ENCODE peak calls at places on chromosome 19, in six cellular contexts. V is ovary, G is testis, C is Peyer's patch, S is K562, L is IMR-90. Y is an unnamed sample.

GRCh38 chr19:33438987-33439781 is 65.7 kb downstream of the CEBPG start:
- DNase-seq in G (no peak), C (no peak), S (peak), V (no peak), L (no peak), Y (no peak)

GRCh38 chr19:8206147-8207087 is 2.8 kb upstream of the CERS4 start:
- DNase-seq in V (no peak), G (no peak), L (no peak), S (no peak), C (no peak), Y (no peak)

GRCh38 chr19:49213791-49214190 is 56.2 kb downstream of the TRPM4 start:
- DNase-seq in G (peak), L (no peak), V (no peak), C (no peak), S (peak), Y (no peak)

GRCh38 chr19:3466630-3467029 is 13.7 kb downstream of the SMIM24 start:
- DNase-seq in S (peak), C (no peak), G (no peak), L (no peak), V (no peak), Y (no peak)

GRCh38 chr19:35742121-35742724 is at the start of gene IGFLR1:
- DNase-seq in S (no peak), L (no peak), V (no peak), G (no peak), C (peak), Y (no peak)

GRCh38 chr19:16342002-16342715 is 17.5 kb downstream of the KLF2 start:
- DNase-seq in L (no peak), G (peak), C (peak), V (no peak), S (no peak), Y (peak)

GRCh38 chr19:34500656-34501120 is 19.1 kb downstream of the WTIP start:
- DNase-seq in V (no peak), L (no peak), G (peak), S (peak), C (peak), Y (peak)

GRCh38 chr19:29029271-29029670 is 183.7 kb downstream of the UQCRFS1 start:
- DNase-seq in L (peak), G (no peak), V (no peak), C (no peak), S (no peak), Y (no peak)

GRCh38 chr19:10112895-10113591 is 1.6 kb downstream of the P2RY11 start:
- DNase-seq in L (no peak), G (peak), C (peak), V (no peak), S (peak), Y (no peak)

GRCh38 chr19:35365303-35365702 is 5.6 kb upstream of the GPR42 start:
- DNase-seq in G (no peak), C (no peak), V (no peak), S (no peak), L (no peak), Y (peak)

GRCh38 chr19:44576843-44577565 is 36.4 kb upstream of the IGSF23 start:
- DNase-seq in V (no peak), G (peak), L (peak), S (peak), C (peak), Y (peak)

GRCh38 chr19:38544569-38545315 is 73.0 kb downstream of the MAP4K1 start:
- DNase-seq in V (no peak), L (peak), G (no peak), S (peak), C (no peak), Y (no peak)

GRCh38 chr19:39671739-39672363 is 16.1 kb downstream of the LGALS16 start:
- DNase-seq in V (no peak), G (peak), S (no peak), L (peak), C (no peak), Y (no peak)

DNA sequence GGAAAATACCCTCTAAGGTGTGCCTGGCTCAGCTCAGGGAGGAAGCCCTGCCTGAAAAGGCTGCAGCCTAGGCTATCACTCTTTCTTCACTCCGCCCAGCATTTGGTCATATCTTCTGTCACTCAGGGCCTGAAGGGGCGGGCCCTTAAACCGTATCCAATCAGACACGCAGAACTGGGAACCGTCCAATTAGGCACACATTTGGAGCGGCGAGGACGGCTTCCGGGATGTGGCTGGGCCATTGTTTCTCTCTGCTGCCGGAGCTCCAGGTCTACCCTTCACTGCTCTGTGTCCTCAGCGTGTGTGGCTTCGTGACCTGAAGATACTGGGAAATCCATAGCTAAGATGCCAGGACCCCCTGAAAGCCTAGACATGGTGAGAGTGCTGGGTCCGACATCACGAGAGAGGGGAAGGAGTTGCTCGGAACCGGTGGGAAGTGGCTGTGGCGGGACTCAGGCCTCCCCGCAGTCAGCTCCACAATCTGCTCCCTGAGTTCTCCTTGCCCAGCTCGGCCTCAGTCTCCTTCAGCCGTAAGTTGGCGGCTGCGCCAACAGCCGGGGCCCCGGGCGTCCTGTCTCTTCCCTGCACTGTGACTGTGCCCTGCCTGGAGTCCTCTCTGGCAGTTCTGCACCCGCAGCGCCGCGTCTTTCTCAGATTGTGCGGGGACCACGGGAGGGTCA is at the start of gene ZNF493:
- DNase-seq in S (peak), C (peak), G (peak), V (peak), L (peak), Y (peak)
- TF ChIP-seq POLR2A in S (peak), C (peak), G (no peak), V (peak), L (peak), Y (no peak)

DNA sequence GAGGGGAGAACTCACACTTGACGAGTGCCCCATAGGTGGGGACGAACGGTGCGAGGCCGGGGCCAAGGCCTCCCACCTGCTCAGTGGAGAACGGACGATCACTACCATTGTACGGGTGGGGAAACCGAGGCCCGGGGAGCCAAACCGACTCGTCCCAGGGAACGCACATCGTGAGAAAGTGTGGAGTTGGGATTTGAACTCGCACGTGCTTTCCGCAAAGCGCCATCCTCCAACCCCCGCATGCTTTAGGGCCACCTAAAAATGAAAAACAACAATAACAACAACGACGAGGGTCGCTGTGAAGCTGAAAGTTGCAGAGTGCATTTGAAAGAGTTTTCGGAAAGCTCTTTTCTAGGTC is 458 bp downstream of the ARHGEF1 start:
- DNase-seq in G (no peak), L (no peak), S (no peak), V (no peak), C (no peak), Y (no peak)
- H3K4me3 ChIP-seq in G (peak), L (peak), S (peak), V (peak), C (peak), Y (peak)

GRCh38 chr19:17830567-17831418 is 9.5 kb upstream of the INSL3 start:
- DNase-seq in S (peak), C (peak), L (peak), V (peak), G (peak), Y (peak)

GRCh38 chr19:17826508-17827056 is 5.3 kb upstream of the INSL3 start:
- DNase-seq in C (no peak), V (no peak), G (no peak), L (no peak), S (no peak), Y (no peak)

GRCh38 chr19:17831419-17831888 is 10.1 kb upstream of the INSL3 start:
- DNase-seq in C (no peak), L (no peak), V (peak), G (no peak), S (no peak), Y (no peak)

GRCh38 chr19:17832443-17833208 is 11.3 kb upstream of the INSL3 start:
- DNase-seq in C (no peak), S (no peak), V (no peak), L (no peak), G (no peak), Y (no peak)

DNA sequence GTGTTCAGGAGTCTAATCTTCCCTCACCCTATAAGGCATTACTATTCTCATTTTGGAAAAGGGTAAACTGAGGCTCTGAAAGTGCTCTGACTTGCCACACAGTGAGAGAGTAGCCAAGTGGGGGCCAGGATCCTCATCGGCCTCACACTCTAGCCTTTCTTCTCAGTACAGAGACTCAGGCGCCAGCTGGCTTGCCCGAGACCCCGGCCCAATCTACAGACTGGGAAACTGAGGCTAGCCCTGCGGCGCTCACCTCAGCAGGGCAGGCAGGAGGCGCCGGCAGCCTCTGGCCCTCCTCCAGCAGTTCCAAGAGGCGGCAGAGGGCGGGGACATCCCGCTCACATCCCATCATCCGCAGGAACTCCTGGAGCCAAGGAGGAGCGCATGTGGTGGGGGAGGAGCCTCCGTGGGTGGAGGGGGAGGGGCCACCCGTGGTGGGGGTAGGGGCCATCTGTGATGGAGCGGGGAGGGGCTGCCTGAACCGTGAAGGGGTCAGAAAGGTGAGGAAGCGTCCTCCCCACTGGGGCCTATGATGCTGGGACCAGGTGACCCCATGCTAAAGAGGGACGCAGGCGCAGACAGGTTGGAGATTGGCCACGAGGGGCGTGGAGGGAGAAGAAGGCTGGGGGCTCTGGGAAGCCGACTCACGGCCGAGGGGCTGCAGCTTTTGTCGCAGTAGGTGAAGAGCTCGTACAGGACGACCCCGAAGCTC is 8.7 kb upstream of the INSL3 start:
- DNase-seq in G (peak), S (peak), C (no peak), V (peak), L (peak), Y (no peak)
- TF ChIP-seq CTCF in G (no peak), S (peak), C (no peak), V (no peak), L (no peak), Y (no peak)

GRCh38 chr19:1406818-1407661 is at the start of gene DAZAP1:
- DNase-seq in C (peak), S (peak), L (peak), G (peak), V (peak), Y (peak)
- TF ChIP-seq POLR2A in C (peak), S (peak), L (no peak), G (no peak), V (peak), Y (no peak)